ENCODE peak calls at places on chromosomes 1 and 21, in eight cellular contexts. T, J, U, S, L, I, W and Q are unnamed samples.

GRCh38 chr1:62271137-62271536 is 48.1 kb downstream of the KANK4 start:
- DNase-seq in L (no peak), T (no peak), W (no peak), J (no peak), I (no peak), S (no peak), U (no peak), Q (no peak)

GRCh38 chr1:74193908-74194307 is 4.1 kb downstream of the LRRIQ3 start:
- DNase-seq in W (no peak), L (no peak), S (no peak), J (no peak), U (no peak), T (no peak), I (no peak), Q (no peak)

GRCh38 chr1:165543651-165544452 is at the start of gene LRRC52:
- DNase-seq in L (no peak), I (no peak), U (peak), T (peak), S (no peak), J (no peak), W (peak), Q (no peak)

GRCh38 chr1:66304128-66304527 is 229.8 kb upstream of the SGIP1 start:
- DNase-seq in L (no peak), J (no peak), W (no peak), S (no peak), T (no peak), I (no peak), U (no peak), Q (no peak)

GRCh38 chr1:147673401-147673800 is 3.1 kb upstream of the ACP6 start:
- DNase-seq in L (no peak), U (no peak), I (peak), T (no peak), S (no peak), J (no peak), W (no peak), Q (no peak)

GRCh38 chr1:177355575-177355974 is 184.8 kb downstream of the BRINP2 start:
- DNase-seq in T (peak), S (peak), L (no peak), I (no peak), U (peak), J (no peak), W (no peak), Q (no peak)

GRCh38 chr1:228897901-228898300 is 162.6 kb downstream of the RHOU start:
- DNase-seq in S (no peak), T (no peak), J (no peak), U (no peak), W (no peak), L (no peak), I (no peak), Q (no peak)

GRCh38 chr21:25691931-25692330 is 42.8 kb downstream of the ATP5PF start:
- DNase-seq in U (no peak), W (no peak), I (no peak), J (no peak), L (no peak), T (no peak), S (no peak), Q (no peak)

GRCh38 chr21:41958886-41959563 is 5.2 kb upstream of the C2CD2 start:
- DNase-seq in T (no peak), W (no peak), U (no peak), J (no peak), I (peak), S (no peak), L (no peak), Q (peak)

GRCh38 chr1:65866439-65866838 is 73.7 kb downstream of the PDE4B start:
- DNase-seq in L (no peak), I (no peak), T (no peak), U (no peak), J (no peak), S (no peak), W (no peak), Q (no peak)

GRCh38 chr1:170032531-170033295 is 41.8 kb downstream of the KIFAP3 start:
- DNase-seq in S (no peak), W (no peak), J (no peak), L (no peak), I (peak), T (no peak), U (no peak), Q (no peak)

GRCh38 chr1:111399792-111400610 is 27.5 kb downstream of the OVGP1 start:
- DNase-seq in S (peak), L (peak), U (peak), J (peak), I (peak), W (peak), T (peak), Q (no peak)

GRCh38 chr1:20641986-20642385 is 8.7 kb downstream of the PINK1 start:
- DNase-seq in W (no peak), S (no peak), J (no peak), I (no peak), L (no peak), U (no peak), T (no peak), Q (no peak)

GRCh38 chr1:194929376-194929775 is 1678.9 kb downstream of the KCNT2 start:
- DNase-seq in S (no peak), J (no peak), T (no peak), W (no peak), I (peak), U (no peak), L (no peak), Q (no peak)

GRCh38 chr1:61071205-61071830 is 11.0 kb upstream of the NFIA start:
- DNase-seq in L (no peak), W (no peak), U (no peak), J (no peak), S (no peak), T (no peak), I (no peak), Q (no peak)

GRCh38 chr1:39183503-39184353 is 20.8 kb upstream of the MACF1 start:
- DNase-seq in I (peak), L (no peak), J (peak), U (peak), W (peak), S (peak), T (peak), Q (no peak)

GRCh38 chr1:7582439-7582972 is 188.6 kb upstream of the VAMP3 start:
- DNase-seq in T (no peak), U (no peak), W (no peak), L (no peak), J (no peak), I (no peak), S (no peak), Q (peak)

GRCh38 chr1:14298806-14299205 is 299.7 kb upstream of the KAZN start:
- DNase-seq in I (no peak), L (no peak), S (no peak), U (no peak), J (no peak), W (no peak), T (no peak), Q (no peak)

GRCh38 chr1:117828206-117828605 is 101.2 kb downstream of the GDAP2 start:
- DNase-seq in L (no peak), S (no peak), J (no peak), U (peak), I (no peak), W (no peak), T (no peak), Q (peak)

GRCh38 chr21:45236481-45236880 is 51.2 kb downstream of the POFUT2 start:
- DNase-seq in W (no peak), L (no peak), J (no peak), S (no peak), U (no peak), I (no peak), T (no peak), Q (no peak)

GRCh38 chr1:3440282-3440681 is 14.2 kb upstream of the ARHGEF16 start:
- DNase-seq in I (no peak), T (no peak), L (no peak), W (no peak), S (no peak), J (no peak), U (no peak), Q (no peak)

GRCh38 chr1:224565186-224565585 is 50.9 kb upstream of the CNIH3 start:
- DNase-seq in U (no peak), W (no peak), I (peak), L (no peak), T (no peak), J (no peak), S (peak), Q (no peak)

GRCh38 chr1:10866314-10867091 is 70.1 kb upstream of the CASZ1 start:
- DNase-seq in I (peak), T (no peak), S (peak), W (peak), L (no peak), U (no peak), J (peak), Q (no peak)

GRCh38 chr1:195908121-195908520 is 700.1 kb downstream of the KCNT2 start:
- DNase-seq in U (no peak), L (no peak), W (no peak), J (no peak), S (no peak), I (no peak), T (no peak), Q (no peak)

GRCh38 chr1:153380711-153381110 is 5.3 kb upstream of the S100A12 start:
- DNase-seq in S (no peak), L (no peak), I (no peak), J (no peak), U (no peak), T (no peak), W (no peak), Q (no peak)

GRCh38 chr1:204321665-204322064 is 38.1 kb downstream of the PLEKHA6 start:
- DNase-seq in S (no peak), L (no peak), U (no peak), J (no peak), I (no peak), T (no peak), W (no peak), Q (no peak)